ENCODE peak calls at places on chromosomes 6 and 20, in five cellular contexts. H is tibial nerve, M is T1000, F is choroid plexus epithelial cell, N is T follicular helper cell. D is an unnamed sample.

GRCh38 chr6:108187519-108187918 is 21.7 kb downstream of the NR2E1 start:
- DNase-seq in H (no peak), N (no peak), F (no peak), M (no peak), D (no peak)

GRCh38 chr20:21234816-21235215 is 68.3 kb upstream of the XRN2 start:
- DNase-seq in M (no peak), H (no peak), F (no peak), N (no peak), D (peak; percentile 6)

GRCh38 chr6:112910256-112910655 is 563.1 kb downstream of the RFPL4B start:
- DNase-seq in H (no peak), F (peak; percentile 42), N (no peak), M (no peak), D (no peak)

GRCh38 chr20:61608275-61609085 is 356.4 kb downstream of the CDH4 start:
- DNase-seq in M (no peak), N (no peak), F (peak; percentile 44), H (no peak), D (no peak)

GRCh38 chr20:496126-496696 is 33.9 kb upstream of the TBC1D20 start:
- DNase-seq in M (no peak), F (peak; percentile 35), N (no peak), H (no peak), D (no peak)

GRCh38 chr20:29079769-29080690 is 2177.4 kb upstream of the DEFB115 start:
- DNase-seq in F (peak; percentile 70), M (no peak), H (peak; percentile 38), N (no peak), D (peak; percentile 52)

GRCh38 chr6:33702345-33702977 is 9.0 kb downstream of the UQCC2 start:
- DNase-seq in F (peak; percentile 81), H (no peak), M (no peak), N (no peak), D (no peak)

GRCh38 chr20:38941726-38942389 is 15.6 kb downstream of the FAM83D start:
- DNase-seq in N (no peak), F (no peak), H (no peak), M (no peak), D (no peak)

GRCh38 chr6:39092124-39092523 is 22.9 kb downstream of the SAYSD1 start:
- DNase-seq in F (no peak), N (no peak), H (no peak), M (no peak), D (no peak)

GRCh38 chr20:3674995-3675900 is 6.6 kb downstream of the ADAM33 start:
- DNase-seq in F (no peak), H (no peak), N (no peak), M (no peak), D (no peak)

GRCh38 chr6:44826277-44826676 is 438.8 kb downstream of the CDC5L start:
- DNase-seq in N (no peak), F (no peak), M (no peak), H (no peak), D (no peak)

GRCh38 chr6:91886183-91886795 is 1299.4 kb upstream of the MAP3K7 start:
- DNase-seq in F (no peak), N (no peak), M (no peak), H (no peak), D (no peak)

GRCh38 chr6:13113956-13114593 is 214.3 kb downstream of the TBC1D7 start:
- DNase-seq in F (peak; percentile 7), M (no peak), N (no peak), H (no peak), D (no peak)

GRCh38 chr20:45934046-45934586 is 367 bp upstream of the PCIF1 start:
- DNase-seq in N (no peak), F (peak; percentile 53), H (peak; percentile 44), M (no peak), D (no peak)

GRCh38 chr6:79040083-79040482 is 38.0 kb downstream of the PHIP start:
- DNase-seq in H (no peak), F (peak; percentile 92), M (no peak), N (no peak), D (no peak)

D was measured in lower leg skin.